ENCODE peak calls at places on chromosomes 4 and X, in six cellular contexts. X is activated effector memory CD4-positive, alpha-beta T cell treated with Interleukin-2 at 50 U/mL for 16 hours; D is HT1080; A is hippocampal formation; R is stimulated activated CD4-positive, alpha-beta T cell treated with anti-CD3 and anti-CD28 coated beads, Interleukin-4, amount 100 ng/mL, for 24 hours; T is NCI-H1105. F is an unnamed sample.

GRCh38 chr4:16120720-16121119 is 36.9 kb upstream of the PROM1 start:
- DNase-seq in A (no peak), R (no peak), D (peak), X (no peak), T (no peak), F (no peak)

GRCh38 chr4:146453192-146453591 is 68.5 kb downstream of the SLC10A7 start:
- DNase-seq in T (no peak), X (no peak), R (no peak), A (no peak), D (no peak), F (no peak)

GRCh38 chr4:91427171-91427570 is 876.6 kb upstream of the GRID2 start:
- DNase-seq in T (no peak), R (no peak), D (peak), X (no peak), A (no peak), F (no peak)

GRCh38 chr4:130478406-130478805 is 1382.5 kb downstream of the C4orf33 start:
- DNase-seq in R (no peak), A (no peak), X (no peak), T (no peak), D (peak), F (no peak)

GRCh38 chr4:128940966-128941365 is 131.5 kb downstream of the JADE1 start:
- DNase-seq in D (no peak), A (no peak), T (no peak), R (no peak), X (no peak), F (no peak)

GRCh38 chr4:98828801-98829200 is 100.1 kb downstream of the EIF4E start:
- DNase-seq in T (no peak), D (peak), A (no peak), R (peak), X (peak), F (no peak)

GRCh38 chr4:20615492-20616136 is 84.6 kb upstream of the PACRGL start:
- DNase-seq in X (no peak), R (no peak), D (peak), T (no peak), A (no peak), F (no peak)

GRCh38 chr4:106301393-106302084 is 14.5 kb downstream of the TBCK start:
- DNase-seq in A (no peak), D (no peak), X (no peak), R (no peak), T (no peak), F (no peak)

GRCh38 chrX:153908219-153908875 is 3.9 kb downstream of the AVPR2 start:
- DNase-seq in R (no peak), T (no peak), A (no peak), D (no peak), X (no peak), F (no peak)

GRCh38 chr4:120869511-120870278 is 52.8 kb downstream of the PRDM5 start:
- DNase-seq in A (no peak), X (no peak), T (no peak), R (no peak), D (no peak), F (no peak)

GRCh38 chrX:153379508-153379907 is 21.6 kb downstream of the PNMA6E start:
- DNase-seq in X (no peak), A (no peak), T (no peak), R (no peak), D (no peak), F (no peak)

GRCh38 chr4:78293841-78294301 is 236.7 kb downstream of the FRAS1 start:
- DNase-seq in T (no peak), D (peak), R (no peak), X (no peak), A (no peak), F (no peak)

GRCh38 chrX:74449322-74449936 is 28.1 kb downstream of the SLC16A2 start:
- DNase-seq in T (no peak), R (peak), D (peak), X (peak), A (no peak), F (no peak)

GRCh38 chr4:122379239-122379638 is 428 bp downstream of the ADAD1 start:
- DNase-seq in T (no peak), D (no peak), X (no peak), R (no peak), A (no peak), F (no peak)

GRCh38 chr4:7908668-7909067 is 31.0 kb downstream of the AFAP1 start:
- DNase-seq in X (no peak), T (no peak), R (no peak), D (no peak), A (no peak), F (no peak)

GRCh38 chrX:134640914-134641313 is 17.4 kb downstream of the PLAC1 start:
- DNase-seq in D (no peak), X (no peak), T (no peak), A (no peak), R (no peak), F (no peak)

GRCh38 chrX:43225626-43226328 is 430.3 kb upstream of the MAOA start:
- DNase-seq in A (no peak), D (no peak), T (no peak), X (no peak), R (no peak), F (no peak)

GRCh38 chrX:153032397-153033118 is 23.7 kb upstream of the PNMA3 start:
- DNase-seq in A (no peak), R (peak), X (peak), D (peak), T (peak), F (peak)

GRCh38 chr4:1168291-1169031 is 3.9 kb downstream of the SPON2 start:
- DNase-seq in D (no peak), A (no peak), R (no peak), X (no peak), T (no peak), F (no peak)

GRCh38 chrX:24395775-24396174 is 35.3 kb downstream of the SUPT20HL1 start:
- DNase-seq in X (peak), D (peak), A (peak), R (peak), T (peak), F (no peak)

GRCh38 chrX:40303256-40304077 is 205.7 kb upstream of the BCOR start:
- DNase-seq in T (no peak), D (no peak), R (peak), X (no peak), A (no peak), F (no peak)

GRCh38 chrX:11786862-11787261 is 28.8 kb downstream of the MSL3 start:
- DNase-seq in D (no peak), X (no peak), R (no peak), A (no peak), T (no peak), F (no peak)